ENCODE peak calls at places on chromosomes 11 and 22, in eight cellular contexts. M, G, Q, N, J, Y, X and F are unnamed samples.

GRCh38 chr11:58186938-58187337 is 1.9 kb upstream of the OR9Q2 start:
- DNase-seq in M (peak), G (no peak), Q (no peak), N (no peak), J (no peak), Y (no peak), X (no peak), F (no peak)

GRCh38 chr11:94934362-94934761 is 39.0 kb downstream of the CWC15 start:
- DNase-seq in M (peak), G (no peak), Q (peak), N (no peak), J (no peak), Y (no peak), X (no peak), F (no peak)

GRCh38 chr22:44729391-44730012 is 22.9 kb upstream of the ARHGAP8 start:
- DNase-seq in M (peak), G (no peak), Q (no peak), N (peak), J (peak), Y (no peak), X (peak), F (no peak)

GRCh38 chr11:124861670-124862069 is 3.6 kb upstream of the ROBO3 start:
- DNase-seq in M (no peak), G (no peak), Q (no peak), N (no peak), J (peak), Y (no peak), X (peak), F (no peak)

GRCh38 chr22:24379536-24379935 is 47.9 kb upstream of the ADORA2A start:
- DNase-seq in M (peak), G (no peak), Q (no peak), N (no peak), J (no peak), Y (no peak), X (no peak), F (no peak)

GRCh38 chr11:133982901-133983300 is 26.1 kb upstream of the IGSF9B start:
- DNase-seq in M (no peak), G (no peak), Q (no peak), N (no peak), J (no peak), Y (no peak), X (no peak), F (no peak)

GRCh38 chr11:65211293-65212105 is 29.8 kb downstream of the CAPN1 start:
- DNase-seq in M (no peak), G (no peak), Q (no peak), N (no peak), J (no peak), Y (no peak), X (peak), F (no peak)

GRCh38 chr11:121534131-121535093 is 81.6 kb upstream of the SORL1-AS1 start:
- DNase-seq in M (peak), G (no peak), Q (peak), N (no peak), J (peak), Y (no peak), X (no peak), F (no peak)

GRCh38 chr11:72370201-72370600 is 64.1 kb downstream of the CLPB start:
- DNase-seq in M (no peak), G (no peak), Q (no peak), N (no peak), J (no peak), Y (no peak), X (no peak), F (no peak)

GRCh38 chr11:46564459-46564858 is 29.4 kb downstream of the AMBRA1 start:
- DNase-seq in M (peak), G (no peak), Q (no peak), N (no peak), J (no peak), Y (no peak), X (no peak), F (no peak)

GRCh38 chr11:105621985-105622384 is 12.1 kb downstream of the GRIA4 start:
- DNase-seq in M (no peak), G (no peak), Q (no peak), N (no peak), J (no peak), Y (no peak), X (no peak), F (no peak)

GRCh38 chr11:59666969-59667368 is 1.9 kb downstream of the PATL1 start:
- DNase-seq in M (peak), G (no peak), Q (no peak), N (no peak), J (no peak), Y (no peak), X (no peak), F (no peak)

GRCh38 chr22:39666926-39667325 is 96.4 kb downstream of the CACNA1I start:
- DNase-seq in M (no peak), G (no peak), Q (no peak), N (no peak), J (no peak), Y (no peak), X (no peak), F (no peak)

GRCh38 chr11:128356992-128357391 is 230.4 kb downstream of the ETS1 start:
- DNase-seq in M (no peak), G (no peak), Q (no peak), N (no peak), J (no peak), Y (no peak), X (no peak), F (no peak)
- H3K4me3 ChIP-seq in M (no peak), G (no peak), Q (no peak), N (no peak), J (no peak), Y (no peak), X (no peak), F (no peak)

DNA sequence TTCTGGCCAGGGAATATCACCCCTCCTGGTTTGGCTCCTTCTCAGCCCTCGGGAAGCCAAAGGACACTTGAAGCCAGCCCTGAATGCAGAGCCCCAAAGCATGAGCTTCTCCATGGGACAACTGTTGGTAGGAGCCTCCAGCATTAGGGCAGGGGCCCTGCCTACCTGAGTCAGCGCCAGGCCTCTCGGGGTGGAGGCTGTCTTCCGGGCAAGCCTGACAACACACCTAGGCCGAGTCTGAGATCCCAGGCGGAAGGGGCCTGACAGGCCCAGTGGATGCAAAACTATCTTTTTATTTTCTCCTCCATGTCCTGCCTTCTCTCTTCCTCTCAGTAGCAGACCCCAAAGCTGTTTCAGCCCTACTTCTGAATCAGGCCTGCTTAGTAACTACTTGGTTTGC is 27.6 kb downstream of the RCOR2 start:
- DNase-seq in M (no peak), G (no peak), Q (no peak), N (no peak), J (no peak), Y (peak), X (no peak), F (peak)
- H3K4me3 ChIP-seq in M (no peak), G (no peak), Q (no peak), N (no peak), J (no peak), Y (peak), X (no peak), F (peak)

DNA sequence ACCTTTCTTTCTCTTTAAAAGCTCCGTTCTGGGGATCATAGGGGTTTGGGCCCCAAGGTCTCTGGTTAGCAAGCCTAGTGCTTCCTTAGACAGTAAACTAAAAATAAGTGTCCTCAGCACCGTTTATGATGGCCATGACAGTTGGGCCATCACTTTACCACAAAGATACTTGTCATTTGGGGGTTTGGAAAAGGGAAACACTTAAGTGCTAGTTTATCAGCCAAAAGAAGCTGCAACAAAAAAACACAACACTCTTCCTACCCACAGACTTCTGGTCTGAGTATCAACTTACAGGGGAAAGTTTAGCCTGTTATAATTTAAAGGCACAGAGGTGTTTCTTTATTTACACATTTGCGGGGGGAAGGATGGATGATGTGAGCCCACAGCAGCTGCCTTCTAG is 88.4 kb upstream of the CD44 start:
- DNase-seq in M (no peak), G (no peak), Q (no peak), N (peak), J (no peak), Y (no peak), X (no peak), F (no peak)
- H3K4me3 ChIP-seq in M (no peak), G (no peak), Q (no peak), N (no peak), J (no peak), Y (no peak), X (no peak), F (no peak)

DNA sequence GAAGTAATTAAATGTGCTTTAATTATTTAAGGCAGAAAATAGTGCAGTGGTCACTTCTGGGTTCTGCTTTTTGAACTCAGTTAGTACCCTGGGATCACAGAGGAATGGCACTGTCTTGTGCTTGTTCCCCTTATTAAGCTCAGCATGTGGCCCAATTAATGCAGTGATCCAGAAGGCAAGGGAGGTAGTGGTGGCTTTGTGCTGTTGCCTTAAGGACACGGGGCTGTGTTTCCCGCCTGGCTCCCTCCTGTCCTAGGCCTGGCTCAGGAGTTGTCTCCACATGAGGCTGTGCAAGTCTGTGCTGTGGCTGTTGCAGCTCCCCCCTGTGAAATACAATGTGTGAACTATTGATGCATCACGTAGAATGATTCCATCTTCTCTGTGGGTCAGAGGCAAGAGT is 49.2 kb upstream of the CABP7 start:
- DNase-seq in M (no peak), G (no peak), Q (peak), N (no peak), J (no peak), Y (no peak), X (no peak), F (no peak)
- H3K4me3 ChIP-seq in M (no peak), G (no peak), Q (no peak), N (no peak), J (no peak), Y (no peak), X (no peak), F (no peak)